ENCODE peak calls at places on chromosome 2, in five cellular contexts. K, D, P, N and T are unnamed samples.

GRCh38 chr2:226564667-226565066 is 235.0 kb downstream of the IRS1 start:
- DNase-seq in K (no peak), D (peak; percentile 66), P (peak; percentile 24), N (no peak), T (no peak)

GRCh38 chr2:45860136-45861106 is 208.9 kb downstream of the PRKCE start:
- DNase-seq in K (peak; percentile 68), D (no peak), P (no peak), N (peak; percentile 86), T (no peak)

GRCh38 chr2:135299656-135300244 is 231.3 kb downstream of the ZRANB3 start:
- DNase-seq in K (peak; percentile 45), D (no peak), P (no peak), N (peak; percentile 17), T (no peak)

GRCh38 chr2:161983010-161983651 is 90.9 kb downstream of the DPP4 start:
- DNase-seq in K (no peak), D (no peak), P (no peak), N (no peak), T (no peak)

GRCh38 chr2:109384308-109385271 is 229.2 kb downstream of the SEPTIN10 start:
- DNase-seq in K (no peak), D (no peak), P (no peak), N (no peak), T (no peak)

GRCh38 chr2:218618102-218618860 is 10.6 kb downstream of the PLCD4 start:
- DNase-seq in K (peak; percentile 17), D (no peak), P (no peak), N (peak; percentile 19), T (no peak)

GRCh38 chr2:60527762-60528161 is 25.7 kb downstream of the BCL11A start:
- DNase-seq in K (no peak), D (no peak), P (no peak), N (no peak), T (no peak)

GRCh38 chr2:233470007-233470687 is 96.4 kb downstream of the USP40 start:
- DNase-seq in K (no peak), D (no peak), P (no peak), N (peak; percentile 72), T (no peak)

GRCh38 chr2:18837233-18837632 is 247.9 kb upstream of the NT5C1B start:
- DNase-seq in K (no peak), D (no peak), P (no peak), N (no peak), T (no peak)

GRCh38 chr2:143675006-143675405 is 545.8 kb downstream of the ARHGAP15 start:
- DNase-seq in K (no peak), D (no peak), P (no peak), N (no peak), T (no peak)

GRCh38 chr2:165870346-165870745 is 76.3 kb upstream of the GALNT3 start:
- DNase-seq in K (no peak), D (no peak), P (no peak), N (no peak), T (no peak)

GRCh38 chr2:151827564-151828142 is 568 bp downstream of the ARL5A start:
- DNase-seq in K (peak; percentile 56), D (no peak), P (peak; percentile 25), N (peak; percentile 21), T (no peak)

GRCh38 chr2:64787698-64788097 is 134.0 kb upstream of the SERTAD2 start:
- DNase-seq in K (peak; percentile 43), D (no peak), P (no peak), N (peak; percentile 32), T (no peak)

GRCh38 chr2:191618046-191618788 is 59.7 kb upstream of the NABP1 start:
- DNase-seq in K (no peak), D (no peak), P (no peak), N (no peak), T (no peak)
- H3K27ac ChIP-seq in K (no peak overlapping the region), D (no peak overlapping the region), P (peak overlapping the region; percentile 68), N (no peak overlapping the region), T (no peak overlapping the region)

DNA sequence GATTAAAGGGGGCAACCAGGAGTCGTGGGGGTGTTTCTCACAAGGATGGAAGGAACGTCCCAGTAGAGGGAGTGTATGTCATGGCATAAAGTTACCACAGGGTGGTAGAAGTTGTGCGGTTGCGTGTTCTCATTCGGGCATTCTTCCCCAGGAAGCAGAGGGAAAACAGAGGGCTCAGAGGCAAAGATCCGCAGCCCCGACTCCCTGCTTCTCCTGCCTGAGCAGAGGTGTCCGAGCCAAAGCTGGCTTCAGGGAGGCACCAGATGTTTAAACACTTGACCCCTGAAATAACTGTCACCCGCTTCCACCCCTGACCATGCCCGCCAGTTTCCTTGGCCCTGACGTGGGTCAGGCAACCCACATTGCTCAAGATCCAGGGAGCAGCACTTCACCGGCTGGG is 83.7 kb downstream of the EN1 start:
- DNase-seq in K (peak; percentile 84), D (no peak), P (no peak), N (peak; percentile 7), T (no peak)
- TF ChIP-seq EZH2 in K (no peak), D (no peak), P (no peak), N (no peak), T (no peak)

DNA sequence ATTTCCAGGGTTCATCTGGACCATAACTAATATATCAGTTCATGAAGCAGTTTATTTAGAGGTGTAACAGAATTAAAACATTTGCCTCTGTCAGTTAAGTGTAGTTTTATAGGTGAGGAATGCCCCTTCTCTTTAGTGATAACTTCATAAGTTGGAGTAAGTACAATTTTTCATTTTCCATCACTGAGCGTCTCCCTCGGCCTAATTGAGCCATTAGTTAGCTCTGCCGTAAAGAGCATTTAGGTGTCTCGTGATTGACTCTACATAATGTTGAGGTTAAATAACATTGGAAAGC is 88.4 kb downstream of the UGGT1 start:
- DNase-seq in K (no peak), D (no peak), P (no peak), N (no peak), T (no peak)
- H3K9ac ChIP-seq in K (no peak overlapping the region), D (no peak overlapping the region), P (no peak overlapping the region), N (no peak overlapping the region), T (no peak overlapping the region)

GRCh38 chr2:38552259-38552658 is 50.5 kb downstream of the HNRNPLL start:
- DNase-seq in K (no peak), D (no peak), P (no peak), N (no peak), T (no peak)

GRCh38 chr2:38554973-38555595 is 47.6 kb downstream of the HNRNPLL start:
- DNase-seq in K (peak; percentile 54), D (no peak), P (no peak), N (peak; percentile 23), T (no peak)

GRCh38 chr2:38551746-38552145 is 51.0 kb downstream of the HNRNPLL start:
- DNase-seq in K (no peak), D (no peak), P (no peak), N (no peak), T (no peak)

GRCh38 chr2:38551171-38551570 is 51.6 kb downstream of the HNRNPLL start:
- DNase-seq in K (no peak), D (no peak), P (no peak), N (no peak), T (no peak)

GRCh38 chr2:38553554-38553953 is 49.2 kb downstream of the HNRNPLL start:
- DNase-seq in K (no peak), D (no peak), P (no peak), N (no peak), T (no peak)
- H3K27ac ChIP-seq in K (no peak overlapping the region), D (no peak overlapping the region), P (no peak overlapping the region), N (no peak overlapping the region), T (no peak overlapping the region)

DNA sequence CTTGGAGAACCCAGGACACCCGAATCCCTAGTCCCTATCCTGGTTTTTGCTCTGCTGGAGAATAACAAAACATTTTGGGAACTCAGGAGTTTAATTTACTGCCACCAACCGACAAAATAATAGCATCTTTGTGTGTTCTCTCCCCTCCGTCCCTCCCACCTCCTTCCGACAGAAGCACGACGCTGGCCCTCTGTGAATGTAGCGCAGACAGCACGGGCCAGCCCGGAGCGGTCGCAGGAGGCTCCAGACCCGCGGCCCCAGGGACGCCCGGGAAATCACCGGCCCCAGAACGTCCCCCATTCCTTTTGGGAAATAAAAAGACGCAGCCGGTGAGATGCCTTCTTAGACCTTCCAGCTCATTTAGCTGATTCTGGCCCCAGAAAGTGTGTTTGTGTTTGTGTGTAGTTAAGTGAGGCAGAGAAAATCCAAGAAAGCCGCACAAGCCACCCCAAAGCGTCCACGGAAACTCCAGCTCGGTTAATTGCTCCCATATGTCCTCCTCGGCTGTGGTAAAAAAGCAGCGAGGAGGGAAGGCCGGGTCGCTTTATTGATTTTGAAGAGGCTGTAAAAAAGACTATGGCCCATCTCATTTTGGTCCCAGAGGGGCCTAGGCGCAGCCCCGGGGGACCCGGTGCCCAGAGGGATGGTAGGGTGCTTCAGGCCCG is 577 bp upstream of the TANC1 start:
- DNase-seq in K (peak; percentile 80), D (no peak), P (no peak), N (peak; percentile 67), T (no peak)
- TF ChIP-seq EZH2 in K (no peak), D (no peak), P (no peak), N (no peak), T (no peak)

DNA sequence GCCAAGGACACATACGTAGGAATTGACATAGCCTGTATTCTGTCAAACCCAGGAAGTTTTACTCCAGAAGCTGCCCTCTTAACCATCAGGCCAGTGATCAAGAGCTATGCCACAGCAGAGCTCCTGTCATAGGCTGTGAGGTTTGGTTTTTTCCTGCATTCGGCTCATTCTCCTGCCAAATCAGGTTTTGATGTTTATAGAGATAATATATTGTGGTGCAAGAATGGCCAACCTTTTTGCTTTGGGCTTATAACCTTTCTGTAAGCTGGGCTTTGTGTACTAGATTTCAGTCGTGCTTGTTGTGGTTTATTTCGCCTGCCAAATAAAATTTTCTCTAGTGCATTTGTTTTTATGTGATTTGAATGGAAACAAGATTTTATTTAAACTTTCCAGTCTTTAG is 2.4 kb downstream of the KDM3A start:
- DNase-seq in K (no peak), D (no peak), P (no peak), N (no peak), T (no peak)
- H3K9ac ChIP-seq in K (peak overlapping the region; percentile 89), D (no peak overlapping the region), P (no peak overlapping the region), N (no peak overlapping the region), T (no peak overlapping the region)

GRCh38 chr2:168159754-168160585 is 87.4 kb downstream of the STK39 start:
- DNase-seq in K (no peak), D (no peak), P (no peak), N (no peak), T (no peak)
- H3K27ac ChIP-seq in K (no peak overlapping the region), D (no peak overlapping the region), P (no peak overlapping the region), N (no peak overlapping the region), T (no peak overlapping the region)